ENCODE peak calls at places on chromosomes 2 and 18, in eight cellular contexts. U is foreskin fibroblast; S is T-helper 9 cell; M is nucleus accumbens; R is CD8-positive, alpha-beta memory T cell; W is activated T-helper 9 cell treated with anti-CD3 and anti-CD28 coated beads, Interleukin-2, amount 50 U/mL, for 16 hours; E is B cell; F is T1000. N is an unnamed sample.

GRCh38 chr2:150156415-150156814 is 331.1 kb downstream of the RND3 start:
- DNase-seq in W (no peak), F (no peak), S (no peak), R (no peak), E (no peak), U (no peak), M (no peak), N (no peak)

GRCh38 chr2:174326880-174327558 is 7.7 kb upstream of the SP9 start:
- DNase-seq in E (peak; percentile 58), R (no peak), W (no peak), U (no peak), M (no peak), F (no peak), S (no peak), N (no peak)

GRCh38 chr2:12700989-12701388 is 15.7 kb upstream of the TRIB2 start:
- DNase-seq in E (no peak), U (peak; percentile 42), R (no peak), F (no peak), W (no peak), S (no peak), M (no peak), N (no peak)

GRCh38 chr2:212752730-212753351 is 214.2 kb upstream of the ERBB4 start:
- DNase-seq in W (no peak), S (no peak), R (no peak), M (no peak), F (no peak), E (no peak), U (no peak), N (no peak)

GRCh38 chr2:219628235-219628985 is 980 bp downstream of the SLC4A3 start:
- DNase-seq in M (no peak), W (no peak), F (no peak), E (peak; percentile 47), U (no peak), S (no peak), R (no peak), N (no peak)

GRCh38 chr2:1518891-1519530 is 105.7 kb downstream of the TPO start:
- DNase-seq in E (no peak), S (no peak), W (no peak), R (no peak), U (no peak), M (no peak), F (no peak), N (peak; percentile 15)

GRCh38 chr2:14907014-14907612 is 274.6 kb downstream of the LRATD1 start:
- DNase-seq in E (no peak), S (no peak), R (no peak), W (no peak), M (no peak), U (no peak), F (no peak), N (no peak)

GRCh38 chr2:30583204-30583749 is 136.2 kb downstream of the LCLAT1 start:
- DNase-seq in W (no peak), F (no peak), R (no peak), M (no peak), U (no peak), S (no peak), E (no peak), N (no peak)

GRCh38 chr2:24164416-24164973 is 10.4 kb upstream of the FAM228A start:
- DNase-seq in W (no peak), S (peak; percentile 5), R (no peak), M (no peak), E (peak; percentile 64), U (peak; percentile 9), F (no peak), N (peak; percentile 20)

GRCh38 chr2:222982010-222982908 is 69.7 kb upstream of the KCNE4 start:
- DNase-seq in S (no peak), F (no peak), R (no peak), U (peak; percentile 93), W (no peak), M (peak; percentile 15), E (no peak), N (peak; percentile 86)

GRCh38 chr18:57143265-57143664 is 3.6 kb upstream of the BOD1L2 start:
- DNase-seq in F (no peak), U (no peak), R (no peak), S (no peak), M (no peak), E (no peak), W (no peak), N (no peak)

GRCh38 chr2:48471048-48471474 is 58.9 kb upstream of the STON1 start:
- DNase-seq in E (no peak), U (peak; percentile 79), S (no peak), F (no peak), M (no peak), W (no peak), R (no peak), N (peak; percentile 72)

GRCh38 chr2:226544581-226545210 is 254.9 kb downstream of the IRS1 start:
- DNase-seq in R (no peak), E (no peak), S (no peak), F (no peak), M (no peak), U (peak; percentile 72), W (no peak), N (no peak)

GRCh38 chr2:217360111-217360510 is 500.2 kb upstream of the TNP1 start:
- DNase-seq in S (no peak), E (no peak), M (no peak), F (no peak), U (no peak), R (no peak), W (no peak), N (no peak)

GRCh38 chr2:226198956-226199355 is 600.7 kb downstream of the IRS1 start:
- DNase-seq in U (no peak), M (no peak), W (no peak), S (no peak), E (no peak), R (no peak), F (no peak), N (no peak)

GRCh38 chr2:235504459-235505200 is 10.8 kb downstream of the AGAP1 start:
- DNase-seq in S (no peak), E (no peak), W (no peak), R (no peak), U (peak; percentile 35), F (no peak), M (no peak), N (no peak)

GRCh38 chr2:1970341-1970740 is 226.0 kb upstream of the PXDN start:
- DNase-seq in U (no peak), R (no peak), M (no peak), S (no peak), W (no peak), F (no peak), E (no peak), N (no peak)

GRCh38 chr2:127080941-127081769 is 25.8 kb downstream of the BIN1 start:
- DNase-seq in W (peak; percentile 40), S (peak; percentile 27), E (peak; percentile 71), R (peak; percentile 39), F (no peak), U (peak; percentile 42), M (no peak), N (no peak)

GRCh38 chr18:54775686-54776085 is 52.6 kb upstream of the RAB27B start:
- DNase-seq in U (peak; percentile 67), W (no peak), F (peak; percentile 8), S (no peak), M (no peak), R (no peak), E (no peak), N (peak; percentile 85)

GRCh38 chr2:10133007-10133647 is 10.6 kb downstream of the RRM2 start:
- DNase-seq in W (no peak), E (no peak), M (no peak), R (no peak), U (no peak), S (no peak), F (no peak), N (no peak)

GRCh38 chr2:223041527-223042109 is 10.4 kb upstream of the KCNE4 start:
- DNase-seq in U (peak; percentile 96), W (no peak), M (no peak), S (no peak), E (no peak), F (peak; percentile 69), R (no peak), N (peak; percentile 95)

GRCh38 chr2:219560037-219560892 is 11.1 kb downstream of the OBSL1 start:
- DNase-seq in E (peak; percentile 81), M (no peak), R (no peak), S (peak; percentile 30), F (no peak), W (no peak), U (no peak), N (no peak)

GRCh38 chr2:9972621-9973445 is 21.3 kb downstream of the GRHL1 start:
- DNase-seq in F (no peak), W (no peak), R (no peak), U (peak; percentile 91), S (no peak), M (no peak), E (no peak), N (no peak)

GRCh38 chr18:30748541-30748940 is 294.0 kb downstream of the DSC3 start:
- DNase-seq in F (no peak), W (no peak), E (no peak), S (no peak), U (no peak), R (no peak), M (no peak), N (no peak)

GRCh38 chr2:45616663-45617411 is 5.8 kb upstream of the SRBD1 start:
- DNase-seq in W (no peak), F (no peak), E (no peak), U (peak; percentile 56), R (no peak), S (no peak), M (no peak), N (peak; percentile 54)

GRCh38 chr2:8682719-8683667 is 1.1 kb downstream of the ID2 start:
- DNase-seq in S (peak; percentile 41), E (no peak), R (no peak), W (peak; percentile 39), F (no peak), M (no peak), U (peak; percentile 71), N (peak; percentile 63)

GRCh38 chr2:238786792-238787490 is 60.9 kb upstream of the TWIST2 start:
- DNase-seq in U (peak; percentile 84), S (no peak), R (no peak), E (no peak), W (no peak), M (no peak), F (no peak), N (peak; percentile 16)

GRCh38 chr2:172674034-172674967 is 61.3 kb upstream of the RAPGEF4 start:
- DNase-seq in U (peak; percentile 65), S (peak; percentile 2), F (no peak), W (peak; percentile 4), M (no peak), R (no peak), E (peak; percentile 23), N (no peak)

GRCh38 chr18:48441405-48441881 is 32.3 kb upstream of the ZBTB7C start:
- DNase-seq in S (no peak), R (no peak), M (no peak), F (no peak), E (no peak), W (no peak), U (peak; percentile 29), N (no peak)

GRCh38 chr2:12363569-12363968 is 353.2 kb upstream of the TRIB2 start:
- DNase-seq in E (no peak), R (no peak), W (no peak), S (no peak), U (peak; percentile 12), M (no peak), F (no peak), N (no peak)

GRCh38 chr2:128370468-128371247 is 52.0 kb upstream of the HS6ST1 start:
- DNase-seq in E (no peak), W (no peak), S (no peak), R (no peak), U (peak; percentile 36), F (no peak), M (no peak), N (no peak)

GRCh38 chr18:26405190-26405781 is 143.1 kb downstream of the KCTD1 start:
- DNase-seq in M (peak; percentile 21), R (no peak), E (no peak), W (no peak), S (no peak), F (no peak), U (peak; percentile 77), N (peak; percentile 26)

GRCh38 chr2:43293744-43294695 is 67.6 kb upstream of the ZFP36L2 start:
- DNase-seq in M (no peak), S (no peak), E (no peak), R (no peak), W (no peak), U (peak; percentile 97), F (peak; percentile 27), N (peak; percentile 95)

N was measured in HFFc6.